ENCODE peak calls at places on chromosomes 13 and 19, in four cellular contexts. I is lower lobe of right lung, P is ovary, Z is colonic mucosa. K is an unnamed sample.

GRCh38 chr19:58351558-58351878 is 1.8 kb downstream of the A1BG start:
- DNase-seq in I (no peak), P (no peak), Z (no peak), K (no peak)

GRCh38 chr19:15328312-15328711 is 4.0 kb downstream of the BRD4 start:
- DNase-seq in I (no peak), P (no peak), Z (no peak), K (no peak)

GRCh38 chr19:58555920-58556632 is 1.2 kb upstream of the CHMP2A start:
- DNase-seq in I (no peak), P (peak; percentile 61), Z (peak; percentile 31), K (no peak)

GRCh38 chr13:21106089-21106488 is 44.7 kb upstream of the LATS2 start:
- DNase-seq in I (no peak), P (no peak), Z (no peak), K (no peak)

GRCh38 chr19:3524075-3524842 is 14.7 kb upstream of the TEKTIP1 start:
- DNase-seq in I (no peak), P (no peak), Z (no peak), K (no peak)

GRCh38 chr19:41462497-41462896 is 19.5 kb downstream of the ERICH4 start:
- DNase-seq in I (no peak), P (no peak), Z (no peak), K (no peak)

GRCh38 chr13:61286148-61286745 is 129.4 kb downstream of the PCDH20 start:
- DNase-seq in I (no peak), P (no peak), Z (no peak), K (peak; percentile 37)

GRCh38 chr13:78595819-78596700 is 7.3 kb downstream of the POU4F1 start:
- DNase-seq in I (no peak), P (no peak), Z (no peak), K (no peak)

GRCh38 chr19:2540646-2541454 is 64.9 kb downstream of the GADD45B start:
- DNase-seq in I (peak; percentile 92), P (peak; percentile 77), Z (peak; percentile 72), K (no peak)

GRCh38 chr13:40236566-40237168 is 429.8 kb downstream of the FOXO1 start:
- DNase-seq in I (no peak), P (no peak), Z (no peak), K (no peak)

GRCh38 chr19:15404780-15405211 is 14.0 kb downstream of the AKAP8L start:
- DNase-seq in I (no peak), P (no peak), Z (no peak), K (no peak)

GRCh38 chr19:4014541-4015491 is 7.3 kb downstream of the PIAS4 start:
- DNase-seq in I (no peak), P (no peak), Z (peak; percentile 37), K (no peak)

GRCh38 chr19:41175825-41176734 is 16.9 kb upstream of the CYP2S1 start:
- DNase-seq in I (peak; percentile 83), P (no peak), Z (peak; percentile 88), K (no peak)

GRCh38 chr19:21482863-21483276 is 22.5 kb upstream of the ZNF429 start:
- DNase-seq in I (peak; percentile 68), P (peak; percentile 74), Z (peak; percentile 45), K (peak; percentile 37)

GRCh38 chr13:97849305-97849704 is 104.2 kb upstream of the IPO5 start:
- DNase-seq in I (no peak), P (no peak), Z (no peak), K (peak; percentile 48)

GRCh38 chr19:16463341-16463990 is 8.3 kb downstream of the EPS15L1 start:
- DNase-seq in I (no peak), P (no peak), Z (no peak), K (no peak)

GRCh38 chr13:30441304-30441703 is 19.0 kb downstream of the UBE2L5 start:
- DNase-seq in I (no peak), P (no peak), Z (peak; percentile 7), K (peak; percentile 26)

GRCh38 chr19:38387550-38388309 is at the start of gene GGN:
- DNase-seq in I (peak; percentile 90), P (peak; percentile 78), Z (peak; percentile 88), K (peak; percentile 71)

GRCh38 chr19:38388310-38389100 is at the start of gene SPRED3:
- DNase-seq in I (no peak), P (peak; percentile 42), Z (no peak), K (no peak)

GRCh38 chr19:38389957-38390924 is 1.7 kb downstream of the SPRED3 start:
- DNase-seq in I (no peak), P (no peak), Z (no peak), K (no peak)

GRCh38 chr19:38386968-38387549 is 775 bp downstream of the GGN start:
- DNase-seq in I (peak; percentile 68), P (no peak), Z (peak; percentile 27), K (no peak)

DNA sequence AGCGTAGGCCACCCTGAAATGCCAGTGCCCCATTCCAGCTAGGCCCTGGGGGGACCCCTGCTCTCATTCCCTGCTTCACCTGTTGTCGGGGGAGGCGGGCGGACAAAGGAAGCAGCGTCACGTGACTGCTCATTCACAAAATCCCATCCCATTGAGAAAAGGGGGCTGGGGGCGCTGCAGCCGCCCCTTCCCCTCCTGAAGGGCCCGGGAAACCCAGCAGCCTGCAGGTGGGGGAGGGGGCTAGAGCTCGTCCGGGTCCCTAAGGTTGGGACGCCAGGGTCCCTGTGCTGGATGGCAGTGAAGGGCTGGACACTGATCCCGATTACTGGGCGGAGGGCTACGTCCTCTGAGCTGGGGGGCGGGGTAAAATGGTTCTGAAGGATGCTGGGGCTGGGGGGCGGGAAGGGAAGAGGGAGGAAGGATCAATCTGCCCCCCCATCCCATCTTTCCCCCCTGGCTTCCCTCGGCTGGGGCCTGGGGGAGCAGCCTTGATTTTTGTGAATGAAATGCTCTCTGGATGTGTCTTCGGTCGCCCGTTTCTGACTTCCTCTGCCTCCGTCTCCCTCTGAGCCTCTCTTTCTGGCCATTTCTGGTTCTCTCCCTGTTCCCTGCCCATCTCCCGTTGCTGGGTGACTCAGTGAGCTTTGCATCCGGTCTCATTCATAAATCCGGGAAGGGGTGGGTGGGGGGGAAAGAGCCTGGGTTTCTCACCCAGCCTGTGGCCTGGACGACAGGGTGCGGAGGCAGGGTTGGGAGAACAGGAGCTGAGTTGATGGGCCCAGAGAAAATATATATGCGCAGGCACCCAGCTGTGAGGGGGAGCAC is 816 bp downstream of the SPRED3 start:
- DNase-seq in I (no peak), P (no peak), Z (no peak), K (no peak)
- H3K4me3 ChIP-seq in I (peak overlapping the region; percentile 62), P (peak overlapping the region; percentile 52), Z (peak overlapping the region; percentile 44), K (no peak overlapping the region)

DNA sequence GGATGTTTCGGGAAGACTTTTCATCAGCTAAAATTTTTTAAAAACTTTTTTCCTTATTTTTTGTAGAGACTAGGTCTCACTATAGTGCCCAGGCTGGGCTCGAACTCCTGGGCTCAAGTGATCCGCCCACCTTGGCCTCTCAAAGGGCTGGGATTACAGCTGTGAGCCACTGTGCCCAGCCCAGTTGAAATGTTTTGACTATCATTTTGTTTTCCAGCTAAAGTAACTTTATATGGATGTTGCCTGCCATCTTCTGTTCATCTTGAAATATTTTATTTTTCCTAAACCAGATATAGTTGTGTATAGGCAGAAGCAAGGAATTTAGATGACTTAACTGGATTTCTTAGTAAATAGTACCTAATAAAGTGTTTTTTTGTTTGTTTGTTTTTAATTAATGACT is 7.0 kb downstream of the CAB39L start:
- DNase-seq in I (no peak), P (peak; percentile 69), Z (no peak), K (no peak)
- TF ChIP-seq CTCF in I (no peak), P (peak; percentile 30), Z (no peak), K (no peak)

DNA sequence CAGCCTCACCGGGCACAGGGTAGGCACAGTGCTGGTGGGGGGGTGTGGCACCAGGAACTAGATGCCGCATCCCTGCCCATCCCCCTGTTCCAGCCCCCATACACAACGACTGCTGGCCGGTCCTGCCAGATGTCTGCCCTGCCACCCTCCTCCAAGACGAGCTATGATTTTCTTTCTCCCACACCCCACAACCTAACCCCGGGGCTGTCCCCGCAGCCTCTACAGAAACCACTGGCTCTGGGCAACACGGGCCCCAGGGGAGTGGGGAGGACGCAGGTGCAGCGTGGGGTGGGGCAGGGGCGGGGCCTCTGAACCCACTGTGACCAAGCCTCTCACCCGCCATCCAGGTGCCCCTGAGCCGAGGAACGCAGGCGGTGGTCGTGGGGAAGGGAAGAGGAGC is 15.5 kb downstream of the PGLS start:
- DNase-seq in I (no peak), P (no peak), Z (no peak), K (peak; percentile 79)
- H3K4me3 ChIP-seq in I (no peak overlapping the region), P (no peak overlapping the region), Z (no peak overlapping the region), K (peak overlapping the region; percentile 43)

GRCh38 chr13:101767096-101767495 is 314.6 kb downstream of the ITGBL1 start:
- DNase-seq in I (no peak), P (no peak), Z (no peak), K (no peak)

DNA sequence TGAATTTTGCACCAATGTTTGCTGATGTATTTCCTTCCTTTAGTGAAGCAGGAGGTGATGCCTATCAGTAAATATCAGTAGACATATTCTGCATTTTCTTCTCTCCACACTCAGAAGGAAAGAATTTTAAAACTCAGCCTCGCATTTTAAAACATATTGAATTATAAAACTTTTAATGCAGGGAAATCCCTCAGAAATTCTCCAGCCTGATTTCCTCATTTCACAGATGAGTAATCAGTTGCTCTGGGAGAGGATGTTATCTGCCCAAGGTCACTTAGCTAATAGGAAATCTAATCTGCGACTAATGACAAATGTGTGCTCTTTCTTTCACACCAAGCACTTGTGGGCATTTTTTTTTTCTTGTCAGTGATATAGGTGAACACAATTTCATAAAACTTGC is 320.6 kb downstream of the ITGBL1 start:
- DNase-seq in I (no peak), P (no peak), Z (no peak), K (no peak)
- TF ChIP-seq CTCF in I (no peak), P (no peak), Z (no peak), K (no peak)

K was measured in GM12865.